ENCODE peak calls at places on chromosomes 3 and 15, in six cellular contexts. K is GM10248, I is substantia nigra, T is SW 1271, B is HFFc6, X is aorta. W is an unnamed sample.

GRCh38 chr3:7171493-7171892 is 310.6 kb downstream of the GRM7 start:
- DNase-seq in K (no peak), I (no peak), T (no peak), B (no peak), X (no peak), W (no peak)

GRCh38 chr3:60651799-60652198 is 599.5 kb downstream of the FHIT start:
- DNase-seq in K (no peak), I (no peak), T (no peak), B (no peak), X (no peak), W (no peak)

GRCh38 chr15:27831384-27832262 is 267.5 kb downstream of the OCA2 start:
- DNase-seq in K (no peak), I (no peak), T (no peak), B (no peak), X (no peak), W (no peak)

GRCh38 chr3:81741214-81741613 is 20.2 kb downstream of the GBE1 start:
- DNase-seq in K (no peak), I (no peak), T (no peak), B (no peak), X (no peak), W (no peak)

GRCh38 chr3:141797167-141797773 is 34.1 kb downstream of the GRK7 start:
- DNase-seq in K (peak), I (no peak), T (no peak), B (no peak), X (peak), W (peak)

GRCh38 chr15:46732060-46732459 is 985.2 kb upstream of the SEMA6D start:
- DNase-seq in K (no peak), I (no peak), T (no peak), B (no peak), X (no peak), W (no peak)

GRCh38 chr3:172904817-172905479 is 154.4 kb downstream of the ECT2 start:
- DNase-seq in K (no peak), I (no peak), T (no peak), B (no peak), X (no peak), W (no peak)

GRCh38 chr15:64905119-64905831 is 6.4 kb upstream of the ANKDD1A start:
- DNase-seq in K (peak), I (peak), T (no peak), B (peak), X (peak), W (peak)

GRCh38 chr3:159237221-159237620 is 435.4 kb downstream of the MFSD1 start:
- DNase-seq in K (no peak), I (no peak), T (no peak), B (no peak), X (no peak), W (no peak)

GRCh38 chr15:39743611-39744010 is 39.0 kb downstream of the FSIP1 start:
- DNase-seq in K (no peak), I (no peak), T (no peak), B (no peak), X (no peak), W (no peak)

GRCh38 chr15:93037341-93038063 is 51.5 kb downstream of the RGMA start:
- DNase-seq in K (no peak), I (peak), T (no peak), B (no peak), X (peak), W (no peak)